ENCODE peak calls at places on chromosomes 5 and 9, in eight cellular contexts. O is activated effector memory CD4-positive, alpha-beta T cell treated with anti-CD3 and anti-CD28 coated beads, Interleukin-2, amount 50 U/mL, for 16 hours; W is H9; Y is cerebellum; B is NCI-H460; P is activated CD8-positive, alpha-beta memory T cell treated with anti-CD3 and anti-CD28 coated beads for 48 hours; I is posterior cingulate gyrus; F is T-cell. C is an unnamed sample.

GRCh38 chr9:104774831-104775573 is 11.1 kb downstream of the NIPSNAP3B start:
- DNase-seq in O (no peak), W (no peak), Y (no peak), B (no peak), P (no peak), I (no peak), F (no peak), C (no peak)

GRCh38 chr5:15261279-15261668 is 238.7 kb upstream of the FBXL7 start:
- DNase-seq in O (no peak), W (no peak), Y (no peak), B (no peak), P (no peak), I (no peak), F (no peak), C (no peak)

GRCh38 chr9:113682297-113682771 is 193.8 kb upstream of the ZNF618 start:
- DNase-seq in O (peak; percentile 76), W (peak; percentile 81), Y (peak; percentile 20), B (peak; percentile 91), P (peak; percentile 30), I (peak; percentile 85), F (peak; percentile 31), C (peak; percentile 76)

GRCh38 chr9:124357591-124358361 is 57.5 kb downstream of the PSMB7 start:
- DNase-seq in O (peak; percentile 61), W (no peak), Y (no peak), B (no peak), P (no peak), I (no peak), F (no peak), C (no peak)

GRCh38 chr5:172540099-172540870 is 86.0 kb upstream of the SH3PXD2B start:
- DNase-seq in O (peak; percentile 24), W (no peak), Y (no peak), B (no peak), P (no peak), I (no peak), F (no peak), C (no peak)

GRCh38 chr5:78889759-78890158 is 95.4 kb downstream of the ARSB start:
- DNase-seq in O (no peak), W (no peak), Y (no peak), B (no peak), P (no peak), I (no peak), F (no peak), C (no peak)

GRCh38 chr9:27333241-27334052 is 36.5 kb upstream of the EQTN start:
- DNase-seq in O (peak; percentile 73), W (peak; percentile 84), Y (peak; percentile 81), B (peak; percentile 48), P (no peak), I (peak; percentile 68), F (peak; percentile 23), C (peak; percentile 65)

GRCh38 chr5:158033076-158033475 is 174.1 kb upstream of the CLINT1 start:
- DNase-seq in O (no peak), W (no peak), Y (no peak), B (no peak), P (no peak), I (no peak), F (no peak), C (no peak)

GRCh38 chr5:160843240-160843639 is 8.8 kb downstream of the ATP10B start:
- DNase-seq in O (no peak), W (no peak), Y (no peak), B (no peak), P (no peak), I (no peak), F (no peak), C (no peak)

GRCh38 chr5:14998494-14998893 is 126.9 kb upstream of the ANKH start:
- DNase-seq in O (no peak), W (no peak), Y (no peak), B (no peak), P (no peak), I (no peak), F (no peak), C (no peak)

GRCh38 chr5:53479656-53480473 is 564 bp upstream of the FST start:
- DNase-seq in O (peak; percentile 65), W (peak; percentile 57), Y (no peak), B (peak; percentile 38), P (no peak), I (no peak), F (peak; percentile 21), C (no peak)

GRCh38 chr9:34675874-34676273 is 13.4 kb upstream of the CCL27 start:
- DNase-seq in O (no peak), W (no peak), Y (no peak), B (no peak), P (no peak), I (no peak), F (no peak), C (no peak)

GRCh38 chr9:4832786-4833579 is 40.2 kb downstream of the RCL1 start:
- DNase-seq in O (peak; percentile 75), W (no peak), Y (no peak), B (peak; percentile 40), P (peak; percentile 30), I (no peak), F (no peak), C (no peak)

GRCh38 chr9:126448865-126449577 is 122.4 kb downstream of the MVB12B start:
- DNase-seq in O (no peak), W (no peak), Y (no peak), B (no peak), P (no peak), I (no peak), F (no peak), C (no peak)

GRCh38 chr9:88818495-88819201 is 172.6 kb upstream of the S1PR3 start:
- DNase-seq in O (no peak), W (peak; percentile 46), Y (no peak), B (peak; percentile 72), P (no peak), I (no peak), F (no peak), C (peak; percentile 27)

GRCh38 chr5:78518365-78519197 is 130.0 kb downstream of the LHFPL2 start:
- DNase-seq in O (no peak), W (no peak), Y (no peak), B (no peak), P (no peak), I (no peak), F (no peak), C (peak; percentile 67)

GRCh38 chr5:95930541-95930940 is 31.1 kb downstream of the ELL2 start:
- DNase-seq in O (no peak), W (no peak), Y (no peak), B (no peak), P (no peak), I (no peak), F (no peak), C (no peak)

GRCh38 chr5:110270-110888 is 18.4 kb downstream of the PLEKHG4B start:
- DNase-seq in O (no peak), W (no peak), Y (no peak), B (no peak), P (no peak), I (no peak), F (no peak), C (no peak)

GRCh38 chr9:105146677-105147076 is 97.8 kb upstream of the SLC44A1 start:
- DNase-seq in O (no peak), W (no peak), Y (no peak), B (no peak), P (no peak), I (peak; percentile 40), F (no peak), C (no peak)

GRCh38 chr5:150960791-150961396 is 56.1 kb upstream of the ZNF300 start:
- DNase-seq in O (no peak), W (no peak), Y (no peak), B (no peak), P (no peak), I (no peak), F (no peak), C (no peak)

GRCh38 chr5:21791304-21791703 is 1061.8 kb downstream of the CDH12 start:
- DNase-seq in O (no peak), W (no peak), Y (no peak), B (no peak), P (no peak), I (no peak), F (no peak), C (no peak)

GRCh38 chr5:145221416-145221815 is 613.7 kb downstream of the PRELID2 start:
- DNase-seq in O (no peak), W (no peak), Y (no peak), B (no peak), P (no peak), I (no peak), F (no peak), C (no peak)

GRCh38 chr5:19865336-19866087 is 122.5 kb downstream of the CDH18 start:
- DNase-seq in O (no peak), W (no peak), Y (no peak), B (no peak), P (no peak), I (no peak), F (no peak), C (no peak)

GRCh38 chr9:134938346-134939079 is 20.8 kb upstream of the FCN1 start:
- DNase-seq in O (no peak), W (no peak), Y (no peak), B (no peak), P (no peak), I (no peak), F (no peak), C (no peak)

GRCh38 chr5:17069995-17070405 is 133.9 kb upstream of the MYO10 start:
- DNase-seq in O (no peak), W (no peak), Y (no peak), B (peak; percentile 15), P (no peak), I (no peak), F (no peak), C (no peak)

GRCh38 chr9:127128341-127129072 is 6.1 kb upstream of the ANGPTL2 start:
- DNase-seq in O (peak; percentile 38), W (no peak), Y (no peak), B (no peak), P (no peak), I (no peak), F (no peak), C (no peak)